ENCODE peak calls at places on chromosomes 2 and 18, in five cellular contexts. F is HepG2, O is K562, Q is GM12878, D is SK-N-SH. X is an unnamed sample.

GRCh38 chr2:120223034-120223912 is at the start of gene TMEM185B:
- DNase-seq in F (peak; percentile 59), O (peak; percentile 87), Q (no peak), D (peak; percentile 100), X (peak; percentile 95)

GRCh38 chr2:188360485-188361263 is 69.0 kb downstream of the GULP1 start:
- DNase-seq in F (no peak), O (peak; percentile 22), Q (no peak), D (no peak), X (no peak)

GRCh38 chr2:74131901-74132300 is 15.8 kb downstream of the BOLA3 start:
- DNase-seq in F (no peak), O (peak; percentile 88), Q (no peak), D (no peak), X (no peak)

GRCh38 chr18:35616664-35617423 is 35.3 kb downstream of the GALNT1 start:
- DNase-seq in F (no peak), O (peak; percentile 42), Q (peak; percentile 88), D (peak; percentile 15), X (peak; percentile 70)

GRCh38 chr2:105581568-105581944 is 163.2 kb upstream of the NCK2 start:
- DNase-seq in F (no peak), O (no peak), Q (no peak), D (no peak), X (no peak)

GRCh38 chr2:36336321-36336720 is 19.3 kb upstream of the CRIM1 start:
- DNase-seq in F (no peak), O (no peak), Q (no peak), D (no peak), X (no peak)

GRCh38 chr2:88159955-88160415 is 10.2 kb upstream of the THNSL2 start:
- DNase-seq in F (peak; percentile 82), O (peak; percentile 82), Q (peak; percentile 4), D (peak; percentile 75), X (peak; percentile 68)

GRCh38 chr2:27042985-27043634 is 8.4 kb upstream of the AGBL5 start:
- DNase-seq in F (no peak), O (peak; percentile 24), Q (no peak), D (no peak), X (no peak)

GRCh38 chr2:2232167-2232566 is 98.9 kb downstream of the MYT1L start:
- DNase-seq in F (no peak), O (no peak), Q (no peak), D (no peak), X (no peak)

GRCh38 chr2:224004105-224004715 is 34.9 kb downstream of the SERPINE2 start:
- DNase-seq in F (no peak), O (no peak), Q (no peak), D (no peak), X (no peak)

GRCh38 chr2:36516136-36516870 is 81.7 kb downstream of the FEZ2 start:
- DNase-seq in F (no peak), O (no peak), Q (no peak), D (no peak), X (no peak)

GRCh38 chr18:77622009-77622692 is 372.5 kb downstream of the GALR1 start:
- DNase-seq in F (no peak), O (no peak), Q (no peak), D (no peak), X (no peak)

GRCh38 chr2:188798159-188798558 is 176.0 kb upstream of the COL3A1 start:
- DNase-seq in F (no peak), O (no peak), Q (no peak), D (no peak), X (no peak)

GRCh38 chr2:132793532-132793931 is 123.5 kb upstream of the LYPD1 start:
- DNase-seq in F (no peak), O (no peak), Q (no peak), D (no peak), X (no peak)

DNA sequence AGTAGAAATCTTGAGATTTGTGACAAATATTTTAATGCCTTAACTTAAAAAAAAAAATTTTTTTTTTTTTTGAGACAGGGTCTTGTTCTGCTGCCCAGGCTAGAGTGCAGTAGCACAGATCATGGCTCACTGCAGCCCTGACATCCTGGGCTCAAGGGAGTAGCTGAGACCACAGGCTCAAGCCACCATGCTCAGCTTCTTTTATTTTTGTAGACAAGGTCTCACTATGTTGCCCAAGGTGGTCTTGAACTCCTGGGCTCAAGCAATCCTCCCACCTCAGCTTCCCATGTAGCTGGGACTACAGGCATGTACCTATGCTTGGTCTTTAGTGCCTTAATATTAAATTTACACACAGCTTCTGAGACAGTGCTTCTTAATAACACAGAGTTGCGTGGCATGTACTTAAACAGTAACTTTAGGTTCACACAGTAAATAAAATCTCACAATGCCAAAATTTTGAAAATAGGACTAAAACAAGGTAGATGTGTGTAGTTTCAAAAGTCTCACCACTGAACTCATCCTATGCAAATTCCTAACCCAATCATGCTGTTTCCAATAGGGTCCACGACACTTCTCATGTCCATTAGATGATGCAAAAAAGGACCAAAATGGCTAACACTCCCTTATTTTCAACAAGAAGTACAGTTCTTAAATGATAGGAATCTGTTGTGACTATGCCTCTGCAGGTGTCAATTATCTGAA is 4.1 kb downstream of the HSPD1 start:
- DNase-seq in F (no peak), O (no peak), Q (no peak), D (no peak), X (no peak)
- TF ChIP-seq FOXM1 in F (no peak), O (no peak), Q (no peak), D (no peak), X (no peak)

DNA sequence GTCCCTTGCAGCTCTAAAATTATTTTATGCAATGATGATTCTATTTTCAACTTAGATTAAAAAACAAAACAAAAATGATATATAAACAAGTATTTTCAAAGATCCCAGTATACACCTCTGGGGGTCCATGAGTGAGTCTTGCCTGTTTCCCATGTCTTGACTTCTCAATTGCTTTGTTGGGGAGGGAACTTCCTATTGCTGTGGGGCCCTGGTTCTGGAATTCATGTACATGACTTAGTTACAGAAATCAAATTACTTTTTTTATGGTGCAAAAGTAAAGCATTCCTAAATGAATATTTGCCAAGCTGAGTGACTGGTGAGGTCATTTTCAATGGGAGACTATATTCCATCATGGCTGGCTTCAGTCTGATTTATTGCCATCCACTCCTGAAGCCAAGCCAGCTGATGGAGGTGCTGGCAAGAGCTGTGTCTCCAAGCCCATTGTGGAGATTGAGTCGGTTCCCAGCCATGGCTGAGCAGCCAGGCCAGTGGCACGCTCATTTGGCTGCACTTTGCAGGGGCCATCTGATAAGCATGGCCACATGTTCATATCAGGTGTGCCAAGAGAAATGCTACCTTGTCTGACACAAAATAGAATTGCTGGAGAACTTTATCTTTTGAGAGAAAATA is 56.7 kb downstream of the MGAT5 start:
- DNase-seq in F (no peak), O (no peak), Q (no peak), D (no peak), X (no peak)
- TF ChIP-seq FOXM1 in F (no peak), O (no peak), Q (no peak), D (no peak), X (no peak)

GRCh38 chr2:191240871-191241270 is 4.3 kb upstream of the MYO1B start:
- DNase-seq in F (no peak), O (no peak), Q (no peak), D (no peak), X (no peak)
- TF ChIP-seq FOXM1 in F (no peak), O (no peak), Q (no peak), D (no peak), X (no peak)

GRCh38 chr2:240874715-240875227 is 6.1 kb downstream of the AGXT start:
- DNase-seq in F (no peak), O (no peak), Q (no peak), D (no peak), X (no peak)

GRCh38 chr2:240873098-240873788 is 4.6 kb downstream of the AGXT start:
- DNase-seq in F (no peak), O (no peak), Q (no peak), D (peak; percentile 24), X (no peak)

GRCh38 chr2:240875228-240876034 is 6.8 kb downstream of the AGXT start:
- DNase-seq in F (no peak), O (no peak), Q (no peak), D (peak; percentile 21), X (no peak)

GRCh38 chr2:240872317-240873097 is 3.9 kb downstream of the AGXT start:
- DNase-seq in F (no peak), O (no peak), Q (no peak), D (peak; percentile 23), X (no peak)

DNA sequence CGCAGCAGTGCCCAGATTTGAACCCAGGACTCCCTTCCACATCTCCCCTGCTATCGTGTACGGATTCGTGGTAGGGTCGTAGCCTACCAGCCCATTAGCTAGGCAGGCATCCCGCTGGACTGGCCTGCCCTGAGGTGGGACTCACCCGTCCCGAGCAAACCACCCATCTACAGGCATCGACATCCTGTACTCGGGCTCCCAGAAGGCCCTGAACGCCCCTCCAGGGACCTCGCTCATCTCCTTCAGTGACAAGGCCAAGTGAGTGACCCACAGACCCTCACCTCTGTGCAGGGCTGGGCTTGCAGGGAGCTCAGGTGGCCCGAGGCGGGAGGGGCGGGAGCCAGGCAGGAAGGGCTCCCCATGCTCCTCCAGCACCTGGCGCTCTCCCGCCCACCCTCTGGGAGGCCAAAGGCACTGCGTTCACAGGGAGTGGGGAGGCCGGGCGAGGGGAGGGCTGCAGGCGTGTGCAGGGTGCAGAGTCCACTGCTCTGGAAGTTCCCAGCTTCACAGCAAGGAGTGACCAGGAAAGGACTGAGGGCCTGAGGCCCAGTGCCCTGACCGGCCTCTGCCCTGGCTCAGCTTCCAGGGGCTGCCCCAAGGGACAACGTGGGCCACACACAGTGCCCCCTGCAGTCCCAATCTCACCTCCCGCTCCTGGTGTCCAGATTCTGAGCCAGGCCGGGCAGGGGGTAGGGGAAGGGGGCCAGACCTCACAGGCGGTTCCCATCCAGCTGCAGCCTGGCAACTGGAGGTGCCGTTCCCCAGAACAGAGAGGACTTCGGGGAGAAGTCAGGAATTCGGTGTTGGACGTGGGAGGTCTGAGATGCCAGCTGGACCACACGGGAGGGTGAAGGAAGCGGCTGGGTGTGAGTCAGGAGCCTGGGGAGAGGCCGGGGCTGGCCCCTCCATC is 5.4 kb downstream of the AGXT start:
- DNase-seq in F (peak; percentile 92), O (no peak), Q (no peak), D (peak; percentile 43), X (no peak)
- TF ChIP-seq FOXM1 in F (no peak), O (no peak), Q (no peak), D (no peak), X (no peak)

DNA sequence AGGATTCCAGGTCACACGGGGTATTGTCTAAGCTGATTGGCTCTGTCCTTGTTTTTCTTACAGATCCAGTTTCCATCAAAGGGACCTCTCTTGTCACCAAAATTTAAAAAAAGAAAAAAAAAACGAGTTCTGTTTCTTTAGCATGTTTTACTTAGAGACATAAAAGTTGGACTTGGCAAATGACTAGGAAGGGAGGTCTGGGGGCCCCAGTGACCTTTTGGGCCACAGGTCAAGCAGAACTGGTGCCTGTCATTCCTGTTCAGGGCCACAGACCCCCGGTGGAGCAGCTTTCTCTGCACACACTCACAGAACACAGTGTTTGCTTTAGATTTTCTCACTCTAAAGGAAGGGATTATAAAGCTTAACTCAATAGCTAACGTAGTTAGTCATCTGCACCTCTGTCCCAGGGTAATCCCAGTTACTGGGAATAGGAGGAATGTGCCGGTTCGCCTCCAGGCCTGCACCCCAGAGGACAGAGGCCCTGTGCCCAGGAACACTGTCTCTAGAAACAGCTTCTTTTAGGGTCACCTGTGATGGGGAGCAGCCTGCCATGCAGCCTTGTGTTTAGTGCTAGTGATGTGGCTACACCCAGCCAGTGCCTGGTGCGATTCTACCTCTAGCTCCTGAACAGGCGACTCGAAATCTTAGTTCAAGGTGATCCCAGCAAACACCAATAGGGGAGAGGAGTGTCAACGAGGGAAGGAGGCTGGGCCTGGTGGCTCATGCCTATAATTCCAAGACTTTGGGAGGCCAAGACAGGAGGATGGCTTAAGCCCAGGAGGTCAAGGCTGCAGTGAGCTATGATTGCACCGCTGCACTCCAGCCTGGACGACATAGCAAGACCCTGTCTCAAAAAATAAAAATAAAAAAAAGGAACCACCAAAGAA is 11.5 kb downstream of the SPATA3 start:
- DNase-seq in F (peak; percentile 76), O (no peak), Q (no peak), D (no peak), X (no peak)
- TF ChIP-seq FOXM1 in F (no peak), O (no peak), Q (no peak), D (no peak), X (no peak)

GRCh38 chr2:155708052-155708451 is 624.5 kb downstream of the NR4A2 start:
- DNase-seq in F (no peak), O (no peak), Q (no peak), D (no peak), X (no peak)
- TF ChIP-seq FOXM1 in F (no peak), O (no peak), Q (no peak), D (no peak), X (no peak)

X was measured in HEK293T.